ENCODE peak calls at places on chromosomes 5 and 9, in five cellular contexts. B, A, Z, M and O are unnamed samples.

GRCh38 chr5:34001231-34001935 is 6.5 kb downstream of the AMACR start:
- DNase-seq in B (no peak), A (no peak), Z (peak), M (no peak), O (peak)

GRCh38 chr5:55211184-55211874 is 15.8 kb downstream of the MCIDAS start:
- DNase-seq in B (no peak), A (no peak), Z (no peak), M (no peak), O (no peak)

GRCh38 chr9:137266589-137267453 is 10.7 kb upstream of the TOR4A start:
- DNase-seq in B (no peak), A (no peak), Z (no peak), M (no peak), O (no peak)

GRCh38 chr9:132142883-132143282 is 19.0 kb upstream of the NTNG2 start:
- DNase-seq in B (no peak), A (no peak), Z (no peak), M (no peak), O (no peak)

GRCh38 chr9:85443190-85443598 is 298.6 kb downstream of the AGTPBP1 start:
- DNase-seq in B (no peak), A (no peak), Z (no peak), M (no peak), O (no peak)

GRCh38 chr5:142213077-142213476 is 104.5 kb downstream of the NDFIP1 start:
- DNase-seq in B (no peak), A (no peak), Z (no peak), M (no peak), O (no peak)

GRCh38 chr5:91158011-91158410 is 225.1 kb downstream of the ARRDC3 start:
- DNase-seq in B (no peak), A (no peak), Z (no peak), M (no peak), O (no peak)

GRCh38 chr5:34042302-34042701 is 711 bp downstream of the C1QTNF3 start:
- DNase-seq in B (no peak), A (no peak), Z (no peak), M (no peak), O (no peak)

GRCh38 chr5:143001764-143002351 is 231.7 kb downstream of the ARHGAP26 start:
- DNase-seq in B (peak), A (no peak), Z (no peak), M (no peak), O (no peak)

GRCh38 chr9:84339951-84340350 is 607 bp downstream of the SLC28A3 start:
- DNase-seq in B (peak), A (no peak), Z (no peak), M (no peak), O (no peak)

GRCh38 chr5:68053202-68053601 is 162.4 kb upstream of the PIK3R1 start:
- DNase-seq in B (no peak), A (no peak), Z (no peak), M (no peak), O (no peak)

GRCh38 chr5:180130291-180130869 is 58.8 kb upstream of the RNF130 start:
- DNase-seq in B (no peak), A (no peak), Z (no peak), M (no peak), O (no peak)

GRCh38 chr9:105833271-105833975 is 139.1 kb downstream of the TMEM38B start:
- DNase-seq in B (no peak), A (no peak), Z (no peak), M (no peak), O (no peak)

GRCh38 chr5:125249400-125249799 is 503.0 kb upstream of the ZNF608 start:
- DNase-seq in B (no peak), A (no peak), Z (no peak), M (no peak), O (no peak)

GRCh38 chr5:16464664-16465543 is 696 bp downstream of the ZNF622 start:
- DNase-seq in B (peak), A (no peak), Z (no peak), M (no peak), O (peak)

GRCh38 chr5:33650911-33651310 is 210.1 kb downstream of the TARS1 start:
- DNase-seq in B (no peak), A (no peak), Z (no peak), M (no peak), O (no peak)

GRCh38 chr9:97632406-97632991 is 669 bp downstream of the TSTD2 start:
- DNase-seq in B (peak), A (no peak), Z (peak), M (no peak), O (peak)

GRCh38 chr9:115261656-115262081 is 143.7 kb upstream of the TNC start:
- DNase-seq in B (no peak), A (no peak), Z (no peak), M (no peak), O (no peak)

GRCh38 chr9:107020040-107020530 is 157.1 kb downstream of the ZNF462 start:
- DNase-seq in B (peak), A (no peak), Z (peak), M (no peak), O (no peak)

GRCh38 chr9:97854696-97855485 is 1.9 kb downstream of the FOXE1 start:
- DNase-seq in B (peak), A (no peak), Z (no peak), M (no peak), O (no peak)

DNA sequence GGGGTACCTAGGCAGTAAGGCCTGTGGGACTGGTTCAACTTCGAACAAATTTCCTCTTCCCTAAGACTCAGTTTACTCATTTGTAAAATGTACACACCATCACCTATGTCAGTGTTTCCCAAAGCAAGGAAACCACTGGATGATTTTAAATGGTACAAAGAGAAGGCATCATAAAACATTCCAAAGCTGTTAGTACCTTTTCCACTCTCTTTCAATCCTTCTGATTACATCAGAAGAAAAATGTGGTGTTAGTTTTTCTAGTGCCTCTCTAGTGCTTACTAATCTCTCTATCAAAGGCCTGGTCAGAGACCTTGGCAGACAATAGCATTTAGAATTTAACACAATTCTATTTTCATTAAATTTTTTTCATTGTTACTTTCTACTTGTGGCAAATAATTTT is 18.1 kb downstream of the NR6A1 start:
- DNase-seq in B (no peak), A (no peak), Z (no peak), M (no peak), O (no peak)
- TF ChIP-seq POLR2AphosphoS5 in B (no peak), A (no peak), Z (no peak), M (no peak), O (no peak)

DNA sequence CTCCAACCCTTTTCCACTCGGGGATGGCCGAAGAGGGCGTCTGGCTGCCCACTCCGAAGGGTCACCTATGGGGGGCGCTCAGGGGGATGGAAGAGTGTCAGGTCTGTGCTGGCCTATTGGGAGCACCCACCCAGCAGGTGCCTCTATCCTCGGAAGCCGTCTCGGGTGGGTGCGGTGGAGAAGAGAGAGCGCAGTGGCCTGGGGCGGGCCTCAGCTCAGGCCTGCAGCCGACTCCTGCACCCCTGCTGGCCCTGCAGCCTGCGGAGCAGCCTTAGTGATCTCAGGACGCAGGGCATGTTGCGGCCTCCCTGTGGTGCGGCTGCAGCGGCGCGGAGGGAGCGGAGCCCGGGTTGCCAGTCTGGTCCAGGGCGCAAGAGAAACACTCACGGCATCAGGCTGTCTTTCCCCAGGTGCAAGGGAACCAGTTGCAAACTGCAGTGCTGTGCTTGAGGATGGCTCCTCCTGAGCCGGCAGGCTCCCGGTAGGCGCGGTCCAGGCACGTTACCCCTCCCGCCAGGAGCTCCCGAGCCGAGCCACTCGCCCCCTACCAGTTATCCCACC is 1.5 kb upstream of the IRX2 start:
- DNase-seq in B (peak), A (no peak), Z (no peak), M (no peak), O (no peak)
- TF ChIP-seq POLR2AphosphoS5 in B (no peak), A (no peak), Z (no peak), M (no peak), O (no peak)

DNA sequence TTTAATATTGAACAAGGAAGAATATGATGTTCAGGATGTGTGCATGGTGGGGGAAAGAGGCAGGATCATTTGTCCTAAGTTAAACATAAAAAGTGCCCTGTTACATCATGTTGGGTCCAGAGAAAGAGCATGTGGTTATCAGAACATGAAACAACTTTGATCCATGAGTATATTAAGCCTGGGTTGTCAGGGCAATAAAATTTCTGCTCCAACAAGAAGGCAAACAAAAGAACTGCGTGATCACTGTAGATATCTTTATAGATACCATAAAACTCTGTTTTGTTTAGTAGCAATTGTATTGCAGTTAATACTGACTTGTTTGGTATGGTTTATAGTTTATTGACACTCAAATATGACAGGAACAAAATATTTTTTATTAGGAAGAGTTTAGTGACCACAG is 35.2 kb downstream of the PCA3 start:
- DNase-seq in B (no peak), A (no peak), Z (no peak), M (no peak), O (no peak)
- TF ChIP-seq POLR2AphosphoS5 in B (no peak), A (no peak), Z (no peak), M (no peak), O (no peak)

GRCh38 chr9:35682083-35682482 is 7.6 kb downstream of the TPM2 start:
- DNase-seq in B (no peak), A (no peak), Z (peak), M (no peak), O (no peak)
- TF ChIP-seq POLR2AphosphoS5 in B (no peak), A (no peak), Z (peak), M (no peak), O (peak)

DNA sequence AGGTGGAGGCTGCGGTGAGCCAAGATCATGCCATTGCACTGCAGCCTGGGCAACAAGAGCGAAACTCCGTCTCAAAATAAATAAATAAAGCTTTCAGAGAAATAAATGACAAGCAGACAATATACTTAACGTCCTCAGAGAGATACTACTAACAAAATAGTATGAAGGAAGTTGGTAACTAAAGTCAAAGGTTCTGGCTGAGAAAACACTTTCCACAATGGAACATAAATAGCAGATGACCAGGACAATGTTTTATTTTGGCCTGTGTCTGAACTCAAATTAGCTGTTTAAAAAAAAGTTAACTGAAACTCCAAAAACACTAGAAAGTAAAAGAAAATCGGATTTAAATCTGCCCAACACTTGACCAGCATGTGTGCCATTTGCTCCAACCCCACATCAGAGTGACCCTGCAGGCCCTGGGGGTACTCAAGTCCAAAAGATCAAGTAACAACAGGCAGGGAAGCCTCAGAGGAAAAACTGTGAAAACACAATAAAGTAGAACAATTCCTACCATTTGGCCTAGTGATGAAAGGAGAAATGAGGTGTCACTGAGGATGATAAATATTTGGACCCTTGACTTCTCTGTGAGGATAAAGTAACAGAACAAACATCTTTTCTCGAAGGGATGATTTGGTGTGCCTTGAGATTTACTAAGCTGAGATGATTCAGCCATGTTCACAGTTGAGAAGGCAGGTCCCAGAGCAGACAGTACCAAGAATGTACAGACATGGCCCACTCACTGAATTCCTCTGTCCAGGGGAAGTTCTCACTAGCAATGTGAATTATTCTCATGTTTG is 47.7 kb downstream of the LHFPL2 start:
- DNase-seq in B (no peak), A (no peak), Z (no peak), M (no peak), O (no peak)
- TF ChIP-seq POLR2AphosphoS5 in B (no peak), A (no peak), Z (no peak), M (no peak), O (no peak)

DNA sequence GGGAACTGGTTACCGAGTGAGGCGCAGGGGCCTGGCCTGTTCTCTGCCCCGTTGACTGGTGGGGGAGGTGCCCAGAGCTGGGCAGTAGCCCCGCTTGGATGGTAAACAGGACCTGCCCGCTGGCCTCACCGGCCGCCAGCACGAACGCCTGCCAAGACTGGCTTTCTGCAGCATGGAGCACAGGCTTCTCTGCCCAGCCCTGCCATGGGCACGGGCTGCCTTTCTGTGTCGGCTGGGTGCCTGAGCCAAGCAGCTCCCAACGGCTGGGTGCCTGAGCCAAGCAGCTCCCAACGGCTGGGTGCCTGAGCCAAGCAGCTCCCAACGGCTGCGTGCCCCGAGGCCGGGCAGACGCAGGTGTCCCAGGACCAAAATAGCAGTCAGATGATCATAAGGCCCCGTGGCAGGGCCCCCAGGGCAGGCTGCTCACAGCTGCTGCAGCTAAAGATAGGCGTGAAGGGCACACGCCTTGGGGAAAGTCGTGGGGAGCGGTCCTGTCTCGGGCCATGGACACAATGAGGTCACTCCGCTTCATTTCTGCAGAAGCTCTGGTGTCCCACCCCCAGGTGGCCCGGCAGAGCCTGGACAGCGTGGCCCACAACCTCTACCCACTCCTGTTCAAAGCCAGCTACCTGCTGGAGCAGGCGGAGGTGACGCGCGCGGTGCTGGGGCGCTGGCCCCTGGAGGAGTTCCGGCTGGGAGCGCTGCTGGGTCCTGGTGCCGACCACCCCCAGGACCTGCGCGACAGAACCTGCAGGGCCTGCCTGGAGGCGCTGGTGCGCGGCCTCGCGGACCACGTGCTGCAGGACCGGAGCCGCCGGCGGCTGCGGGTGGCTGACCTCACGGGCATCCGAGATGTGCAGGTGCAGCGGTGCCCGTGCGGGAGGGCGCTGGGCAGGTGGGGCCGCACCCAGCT is at the start of gene LRRC14B:
- DNase-seq in B (no peak), A (no peak), Z (peak), M (peak), O (peak)
- TF ChIP-seq POLR2AphosphoS5 in B (no peak), A (no peak), Z (peak), M (no peak), O (no peak)

GRCh38 chr5:1003296-1003937 is 5.2 kb upstream of the NKD2 start:
- DNase-seq in B (no peak), A (peak), Z (peak), M (no peak), O (peak)

GRCh38 chr5:1005904-1006655 is 2.5 kb upstream of the NKD2 start:
- DNase-seq in B (no peak), A (no peak), Z (peak), M (no peak), O (peak)

GRCh38 chr5:1006656-1007071 is 1.9 kb upstream of the NKD2 start:
- DNase-seq in B (no peak), A (no peak), Z (peak), M (no peak), O (peak)

GRCh38 chr5:1005362-1005851 is 3.2 kb upstream of the NKD2 start:
- DNase-seq in B (no peak), A (no peak), Z (peak), M (no peak), O (no peak)

GRCh38 chr5:1004598-1005361 is 3.8 kb upstream of the NKD2 start:
- DNase-seq in B (peak), A (no peak), Z (peak), M (no peak), O (peak)
- TF ChIP-seq POLR2AphosphoS5 in B (no peak), A (no peak), Z (no peak), M (no peak), O (no peak)

GRCh38 chr5:173926359-173926758 is 38.2 kb downstream of the CPEB4 start:
- DNase-seq in B (no peak), A (no peak), Z (no peak), M (no peak), O (no peak)
- TF ChIP-seq POLR2AphosphoS5 in B (no peak), A (no peak), Z (peak), M (no peak), O (no peak)